ENCODE peak calls at places on chromosomes 1 and 21, in eight cellular contexts. One of them, this sample, is unnamed.

GRCh38 chr1:26697978-26698849 is 2.4 kb downstream of the ARID1A start:
- DNase-seq in adrenal gland: peak; percentile 77
- DNase-seq in nephron progenitor cell: peak; percentile 21
- DNase-seq in stomach: peak; percentile 35
- DNase-seq in colonic mucosa: peak; percentile 74
- DNase-seq in activated B cell treated with CpG ODN at 0.5 μM for 24 hours: peak; percentile 39
- DNase-seq in LNCaP clone FGC: peak; percentile 98
- DNase-seq in K562: peak; percentile 45
- DNase-seq in this sample: no peak

GRCh38 chr1:62784509-62785365 is 805 bp downstream of the ATG4C start:
- DNase-seq in LNCaP clone FGC: no peak
- DNase-seq in K562: peak; percentile 9
- DNase-seq in stomach: no peak
- DNase-seq in colonic mucosa: no peak
- DNase-seq in adrenal gland: no peak
- DNase-seq in activated B cell treated with CpG ODN at 0.5 μM for 24 hours: no peak
- DNase-seq in nephron progenitor cell: no peak
- DNase-seq in this sample: no peak

GRCh38 chr1:94413311-94413710 is 4.9 kb upstream of the ABCD3 start:
- DNase-seq in adrenal gland: no peak
- DNase-seq in LNCaP clone FGC: no peak
- DNase-seq in K562: no peak
- DNase-seq in nephron progenitor cell: no peak
- DNase-seq in activated B cell treated with CpG ODN at 0.5 μM for 24 hours: no peak
- DNase-seq in colonic mucosa: no peak
- DNase-seq in stomach: no peak
- DNase-seq in this sample: no peak

GRCh38 chr1:218547901-218548730 is 203.0 kb downstream of the TGFB2 start:
- DNase-seq in adrenal gland: no peak
- DNase-seq in K562: no peak
- DNase-seq in nephron progenitor cell: no peak
- DNase-seq in activated B cell treated with CpG ODN at 0.5 μM for 24 hours: no peak
- DNase-seq in LNCaP clone FGC: no peak
- DNase-seq in colonic mucosa: no peak
- DNase-seq in stomach: no peak
- DNase-seq in this sample: no peak

GRCh38 chr1:38127432-38127831 is 80.8 kb upstream of the POU3F1 start:
- DNase-seq in adrenal gland: peak; percentile 16
- DNase-seq in stomach: no peak
- DNase-seq in K562: no peak
- DNase-seq in colonic mucosa: no peak
- DNase-seq in nephron progenitor cell: no peak
- DNase-seq in LNCaP clone FGC: no peak
- DNase-seq in activated B cell treated with CpG ODN at 0.5 μM for 24 hours: no peak
- DNase-seq in this sample: peak; percentile 7

GRCh38 chr1:100034465-100034864 is 64.7 kb downstream of the SLC35A3 start:
- DNase-seq in K562: no peak
- DNase-seq in stomach: no peak
- DNase-seq in nephron progenitor cell: no peak
- DNase-seq in LNCaP clone FGC: no peak
- DNase-seq in activated B cell treated with CpG ODN at 0.5 μM for 24 hours: no peak
- DNase-seq in adrenal gland: no peak
- DNase-seq in colonic mucosa: no peak
- DNase-seq in this sample: no peak

GRCh38 chr1:194447635-194448034 is 1261.2 kb upstream of the B3GALT2 start:
- DNase-seq in LNCaP clone FGC: no peak
- DNase-seq in stomach: no peak
- DNase-seq in K562: no peak
- DNase-seq in nephron progenitor cell: no peak
- DNase-seq in adrenal gland: no peak
- DNase-seq in activated B cell treated with CpG ODN at 0.5 μM for 24 hours: no peak
- DNase-seq in colonic mucosa: no peak
- DNase-seq in this sample: no peak

GRCh38 chr21:42468511-42469131 is 27.4 kb downstream of the RSPH1 start:
- DNase-seq in stomach: no peak
- DNase-seq in nephron progenitor cell: no peak
- DNase-seq in activated B cell treated with CpG ODN at 0.5 μM for 24 hours: no peak
- DNase-seq in adrenal gland: no peak
- DNase-seq in K562: no peak
- DNase-seq in LNCaP clone FGC: peak; percentile 88
- DNase-seq in colonic mucosa: no peak
- DNase-seq in this sample: no peak

GRCh38 chr1:156212130-156212529 is 677 bp upstream of the PMF1 start:
- DNase-seq in K562: no peak
- DNase-seq in activated B cell treated with CpG ODN at 0.5 μM for 24 hours: no peak
- DNase-seq in adrenal gland: no peak
- DNase-seq in stomach: no peak
- DNase-seq in nephron progenitor cell: no peak
- DNase-seq in colonic mucosa: no peak
- DNase-seq in LNCaP clone FGC: no peak
- DNase-seq in this sample: no peak

GRCh38 chr1:231934797-231935196 is 308.2 kb downstream of the DISC1 start:
- DNase-seq in K562: no peak
- DNase-seq in nephron progenitor cell: no peak
- DNase-seq in activated B cell treated with CpG ODN at 0.5 μM for 24 hours: no peak
- DNase-seq in colonic mucosa: peak; percentile 46
- DNase-seq in stomach: no peak
- DNase-seq in adrenal gland: no peak
- DNase-seq in LNCaP clone FGC: peak; percentile 67
- DNase-seq in this sample: no peak

GRCh38 chr1:153608742-153609584 is 4.0 kb downstream of the S100A16 start:
- DNase-seq in adrenal gland: peak; percentile 78
- DNase-seq in stomach: peak; percentile 67
- DNase-seq in activated B cell treated with CpG ODN at 0.5 μM for 24 hours: no peak
- DNase-seq in nephron progenitor cell: peak; percentile 84
- DNase-seq in LNCaP clone FGC: no peak
- DNase-seq in colonic mucosa: peak; percentile 94
- DNase-seq in K562: peak; percentile 95
- DNase-seq in this sample: no peak

GRCh38 chr21:31656199-31657095 is 3.0 kb upstream of the SOD1 start:
- DNase-seq in activated B cell treated with CpG ODN at 0.5 μM for 24 hours: no peak
- DNase-seq in adrenal gland: no peak
- DNase-seq in colonic mucosa: no peak
- DNase-seq in LNCaP clone FGC: no peak
- DNase-seq in nephron progenitor cell: no peak
- DNase-seq in stomach: no peak
- DNase-seq in K562: no peak
- DNase-seq in this sample: no peak

GRCh38 chr1:230359992-230360391 is 66.1 kb downstream of the PGBD5 start:
- DNase-seq in K562: no peak
- DNase-seq in adrenal gland: no peak
- DNase-seq in LNCaP clone FGC: peak; percentile 48
- DNase-seq in colonic mucosa: no peak
- DNase-seq in activated B cell treated with CpG ODN at 0.5 μM for 24 hours: no peak
- DNase-seq in stomach: no peak
- DNase-seq in nephron progenitor cell: no peak
- DNase-seq in this sample: no peak

GRCh38 chr1:30754684-30755171 is 2.8 kb downstream of the LAPTM5 start:
- DNase-seq in activated B cell treated with CpG ODN at 0.5 μM for 24 hours: peak; percentile 72
- DNase-seq in K562: no peak
- DNase-seq in colonic mucosa: no peak
- DNase-seq in adrenal gland: no peak
- DNase-seq in stomach: no peak
- DNase-seq in nephron progenitor cell: no peak
- DNase-seq in LNCaP clone FGC: no peak
- DNase-seq in this sample: peak; percentile 94

GRCh38 chr21:32206631-32207030 is 72.2 kb downstream of the MIS18A start:
- DNase-seq in adrenal gland: no peak
- DNase-seq in K562: no peak
- DNase-seq in nephron progenitor cell: no peak
- DNase-seq in LNCaP clone FGC: no peak
- DNase-seq in stomach: no peak
- DNase-seq in activated B cell treated with CpG ODN at 0.5 μM for 24 hours: no peak
- DNase-seq in colonic mucosa: no peak
- DNase-seq in this sample: no peak

GRCh38 chr1:5991784-5992033 is 516 bp downstream of the NPHP4 start:
- DNase-seq in activated B cell treated with CpG ODN at 0.5 μM for 24 hours: no peak
- DNase-seq in colonic mucosa: no peak
- DNase-seq in stomach: no peak
- DNase-seq in K562: no peak
- DNase-seq in adrenal gland: no peak
- DNase-seq in LNCaP clone FGC: no peak
- DNase-seq in nephron progenitor cell: no peak
- DNase-seq in this sample: no peak

GRCh38 chr1:224447251-224447650 is 12.7 kb upstream of the WDR26 start:
- DNase-seq in colonic mucosa: no peak
- DNase-seq in adrenal gland: peak; percentile 59
- DNase-seq in K562: no peak
- DNase-seq in nephron progenitor cell: no peak
- DNase-seq in stomach: no peak
- DNase-seq in activated B cell treated with CpG ODN at 0.5 μM for 24 hours: no peak
- DNase-seq in LNCaP clone FGC: no peak
- DNase-seq in this sample: no peak

GRCh38 chr21:42421018-42421793 is 17.5 kb downstream of the UBASH3A start:
- DNase-seq in K562: no peak
- DNase-seq in nephron progenitor cell: no peak
- DNase-seq in stomach: no peak
- DNase-seq in colonic mucosa: peak; percentile 59
- DNase-seq in LNCaP clone FGC: no peak
- DNase-seq in adrenal gland: no peak
- DNase-seq in activated B cell treated with CpG ODN at 0.5 μM for 24 hours: no peak
- DNase-seq in this sample: no peak

GRCh38 chr1:54125671-54126070 is 27.1 kb downstream of the CDCP2 start:
- DNase-seq in activated B cell treated with CpG ODN at 0.5 μM for 24 hours: no peak
- DNase-seq in adrenal gland: peak; percentile 68
- DNase-seq in K562: no peak
- DNase-seq in LNCaP clone FGC: peak; percentile 14
- DNase-seq in nephron progenitor cell: no peak
- DNase-seq in stomach: peak; percentile 63
- DNase-seq in colonic mucosa: peak; percentile 47
- DNase-seq in this sample: no peak

GRCh38 chr1:3011631-3012510 is 9.4 kb upstream of the ACTRT2 start:
- DNase-seq in activated B cell treated with CpG ODN at 0.5 μM for 24 hours: no peak
- DNase-seq in nephron progenitor cell: no peak
- DNase-seq in stomach: no peak
- DNase-seq in K562: no peak
- DNase-seq in adrenal gland: no peak
- DNase-seq in colonic mucosa: no peak
- DNase-seq in LNCaP clone FGC: no peak
- DNase-seq in this sample: no peak

GRCh38 chr1:156802421-156802820 is 14.2 kb downstream of the SH2D2A start:
- DNase-seq in colonic mucosa: no peak
- DNase-seq in adrenal gland: no peak
- DNase-seq in stomach: no peak
- DNase-seq in K562: no peak
- DNase-seq in activated B cell treated with CpG ODN at 0.5 μM for 24 hours: no peak
- DNase-seq in LNCaP clone FGC: no peak
- DNase-seq in nephron progenitor cell: no peak
- DNase-seq in this sample: no peak

GRCh38 chr1:204073837-204074273 is 940 bp downstream of the SOX13 start:
- DNase-seq in colonic mucosa: no peak
- DNase-seq in adrenal gland: no peak
- DNase-seq in nephron progenitor cell: peak; percentile 32
- DNase-seq in LNCaP clone FGC: no peak
- DNase-seq in stomach: no peak
- DNase-seq in activated B cell treated with CpG ODN at 0.5 μM for 24 hours: no peak
- DNase-seq in K562: no peak
- DNase-seq in this sample: no peak

GRCh38 chr1:225888898-225889690 is at the start of gene LEFTY1:
- DNase-seq in K562: no peak
- DNase-seq in adrenal gland: no peak
- DNase-seq in colonic mucosa: peak; percentile 83
- DNase-seq in activated B cell treated with CpG ODN at 0.5 μM for 24 hours: no peak
- DNase-seq in nephron progenitor cell: peak; percentile 61
- DNase-seq in LNCaP clone FGC: no peak
- DNase-seq in stomach: no peak
- DNase-seq in this sample: peak; percentile 16

GRCh38 chr1:41003640-41004220 is 17.8 kb downstream of the SLFNL1 start:
- DNase-seq in stomach: peak; percentile 93
- DNase-seq in nephron progenitor cell: no peak
- DNase-seq in colonic mucosa: peak; percentile 88
- DNase-seq in adrenal gland: peak; percentile 99
- DNase-seq in K562: peak; percentile 90
- DNase-seq in activated B cell treated with CpG ODN at 0.5 μM for 24 hours: peak; percentile 45
- DNase-seq in LNCaP clone FGC: peak; percentile 90
- DNase-seq in this sample: peak; percentile 95
- TF ChIP-seq CTCF in stomach: no peak
- TF ChIP-seq CTCF in nephron progenitor cell: no peak
- TF ChIP-seq CTCF in colonic mucosa: no peak
- TF ChIP-seq CTCF in adrenal gland: peak; percentile 34
- TF ChIP-seq CTCF in K562: peak; percentile 88
- TF ChIP-seq CTCF in activated B cell treated with CpG ODN at 0.5 μM for 24 hours: no peak
- TF ChIP-seq CTCF in LNCaP clone FGC: peak; percentile 67
- TF ChIP-seq CTCF in this sample: peak; percentile 53

DNA sequence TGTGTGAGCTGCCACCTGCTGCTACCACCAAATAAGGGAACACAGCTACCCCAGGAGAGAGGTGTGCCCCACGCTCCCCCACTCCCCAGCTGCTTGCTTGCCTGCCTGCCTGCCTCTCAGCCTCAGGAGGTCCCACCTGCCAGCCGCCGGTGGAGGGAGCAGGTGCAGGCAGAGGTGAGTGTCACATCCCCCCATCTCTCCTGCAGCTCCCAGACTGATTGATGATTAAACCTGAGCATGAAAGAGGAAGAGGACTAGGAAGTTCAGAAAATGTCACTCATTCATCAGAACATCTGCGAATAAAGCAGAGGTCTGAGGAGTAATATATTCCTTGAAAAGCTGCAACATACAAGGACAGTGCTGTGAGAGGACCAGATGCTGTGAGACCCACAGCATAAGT is 58.6 kb upstream of the HIVEP3 start:
- DNase-seq in activated B cell treated with CpG ODN at 0.5 μM for 24 hours: no peak
- DNase-seq in colonic mucosa: no peak
- DNase-seq in adrenal gland: no peak
- DNase-seq in stomach: no peak
- DNase-seq in K562: no peak
- DNase-seq in LNCaP clone FGC: no peak
- DNase-seq in nephron progenitor cell: no peak
- DNase-seq in this sample: no peak
- TF ChIP-seq CTCF in activated B cell treated with CpG ODN at 0.5 μM for 24 hours: no peak
- TF ChIP-seq CTCF in colonic mucosa: no peak
- TF ChIP-seq CTCF in adrenal gland: no peak
- TF ChIP-seq CTCF in stomach: no peak
- TF ChIP-seq CTCF in K562: no peak
- TF ChIP-seq CTCF in LNCaP clone FGC: no peak
- TF ChIP-seq CTCF in nephron progenitor cell: no peak
- TF ChIP-seq CTCF in this sample: no peak

GRCh38 chr1:227939791-227940771 is 7.7 kb downstream of the WNT9A start:
- DNase-seq in activated B cell treated with CpG ODN at 0.5 μM for 24 hours: peak; percentile 9
- DNase-seq in adrenal gland: no peak
- DNase-seq in K562: no peak
- DNase-seq in colonic mucosa: peak; percentile 10
- DNase-seq in LNCaP clone FGC: no peak
- DNase-seq in stomach: peak; percentile 22
- DNase-seq in nephron progenitor cell: no peak
- DNase-seq in this sample: peak; percentile 43
- TF ChIP-seq CTCF in activated B cell treated with CpG ODN at 0.5 μM for 24 hours: no peak
- TF ChIP-seq CTCF in adrenal gland: no peak
- TF ChIP-seq CTCF in K562: no peak
- TF ChIP-seq CTCF in colonic mucosa: no peak
- TF ChIP-seq CTCF in LNCaP clone FGC: no peak
- TF ChIP-seq CTCF in stomach: no peak
- TF ChIP-seq CTCF in nephron progenitor cell: no peak
- TF ChIP-seq CTCF in this sample: no peak

DNA sequence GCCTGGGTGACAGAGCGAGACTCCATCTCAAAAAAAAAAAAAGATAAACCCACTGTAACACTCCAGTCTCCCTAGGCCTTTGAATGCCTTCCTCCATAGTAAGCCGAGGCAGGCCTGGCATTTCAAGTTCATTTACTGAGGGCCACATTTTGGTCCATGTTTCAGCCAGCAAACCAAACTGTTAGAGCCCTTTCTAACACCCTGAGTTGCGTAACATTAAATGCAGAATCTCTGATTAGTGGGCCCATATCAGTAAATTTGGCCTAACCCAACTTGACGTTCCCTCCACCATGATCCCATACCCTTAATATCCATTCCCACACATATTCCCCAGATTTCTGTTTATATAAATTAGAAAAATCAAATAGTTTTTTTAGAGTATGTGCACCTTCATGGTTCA is 12.4 kb downstream of the MPZL1 start:
- DNase-seq in nephron progenitor cell: no peak
- DNase-seq in LNCaP clone FGC: no peak
- DNase-seq in stomach: no peak
- DNase-seq in activated B cell treated with CpG ODN at 0.5 μM for 24 hours: no peak
- DNase-seq in adrenal gland: no peak
- DNase-seq in colonic mucosa: no peak
- DNase-seq in K562: no peak
- DNase-seq in this sample: no peak
- TF ChIP-seq CTCF in nephron progenitor cell: no peak
- TF ChIP-seq CTCF in LNCaP clone FGC: no peak
- TF ChIP-seq CTCF in stomach: no peak
- TF ChIP-seq CTCF in activated B cell treated with CpG ODN at 0.5 μM for 24 hours: no peak
- TF ChIP-seq CTCF in adrenal gland: no peak
- TF ChIP-seq CTCF in colonic mucosa: no peak
- TF ChIP-seq CTCF in K562: no peak
- TF ChIP-seq CTCF in this sample: no peak